ENCODE peak calls at places on chromosomes 11 and 22, in four cellular contexts. One of them, this sample, is unnamed.

GRCh38 chr11:115552773-115553438 is 48.7 kb upstream of the CADM1 start:
- DNase-seq in omental fat pad: no peak
- DNase-seq in type B pancreatic cell: no peak
- DNase-seq in NCI-H526: no peak
- DNase-seq in this sample: no peak

GRCh38 chr11:47179655-47179991 is 2.9 kb upstream of the ARFGAP2 start:
- DNase-seq in omental fat pad: no peak
- DNase-seq in NCI-H526: peak
- DNase-seq in type B pancreatic cell: no peak
- DNase-seq in this sample: peak

GRCh38 chr22:40588726-40589125 is 47.8 kb downstream of the MRTFA start:
- DNase-seq in NCI-H526: no peak
- DNase-seq in type B pancreatic cell: no peak
- DNase-seq in omental fat pad: no peak
- DNase-seq in this sample: no peak

GRCh38 chr11:3613998-3614741 is 27.6 kb downstream of the ART5 start:
- DNase-seq in NCI-H526: no peak
- DNase-seq in type B pancreatic cell: no peak
- DNase-seq in omental fat pad: no peak
- DNase-seq in this sample: peak

GRCh38 chr11:47523491-47524199 is 29.3 kb downstream of the CELF1 start:
- DNase-seq in type B pancreatic cell: no peak
- DNase-seq in omental fat pad: peak
- DNase-seq in NCI-H526: no peak
- DNase-seq in this sample: peak

GRCh38 chr11:132838621-132839020 is 693.7 kb downstream of the OPCML start:
- DNase-seq in omental fat pad: no peak
- DNase-seq in NCI-H526: no peak
- DNase-seq in type B pancreatic cell: no peak
- DNase-seq in this sample: peak

GRCh38 chr11:27076121-27076589 is 35.5 kb downstream of the BBOX1 start:
- DNase-seq in type B pancreatic cell: no peak
- DNase-seq in omental fat pad: no peak
- DNase-seq in NCI-H526: no peak
- DNase-seq in this sample: no peak

GRCh38 chr11:110855246-110855645 is 143.0 kb upstream of the ARHGAP20 start:
- DNase-seq in NCI-H526: no peak
- DNase-seq in omental fat pad: no peak
- DNase-seq in type B pancreatic cell: no peak
- DNase-seq in this sample: no peak

GRCh38 chr11:1589996-1590395 is 4.9 kb upstream of the KRTAP5-1 start:
- DNase-seq in omental fat pad: no peak
- DNase-seq in type B pancreatic cell: no peak
- DNase-seq in NCI-H526: no peak
- DNase-seq in this sample: no peak

GRCh38 chr22:32708835-32709234 is 92.7 kb upstream of the TIMP3 start:
- DNase-seq in omental fat pad: no peak
- DNase-seq in NCI-H526: no peak
- DNase-seq in type B pancreatic cell: no peak
- DNase-seq in this sample: no peak

GRCh38 chr11:46808804-46809431 is 37.2 kb downstream of the CKAP5 start:
- DNase-seq in NCI-H526: peak
- DNase-seq in type B pancreatic cell: no peak
- DNase-seq in omental fat pad: no peak
- DNase-seq in this sample: peak